ENCODE peak calls at places on chromosomes 6 and 20, in four cellular contexts. J is stimulated activated CD8-positive, alpha-beta memory T cell treated with anti-CD3 and anti-CD28 coated beads, Interleukin-15, amount 100 ng/mL, for 1 hour; K is D341Med; P is GM23248. E is an unnamed sample.

GRCh38 chr6:51025082-51025777 is 206.6 kb downstream of the TFAP2B start:
- DNase-seq in J (no peak), K (no peak), P (peak), E (peak)

GRCh38 chr20:37522258-37523011 is 1.4 kb downstream of the NNAT start:
- DNase-seq in J (no peak), K (peak), P (no peak), E (no peak)

GRCh38 chr6:29792123-29793035 is 35.2 kb upstream of the HLA-G start:
- DNase-seq in J (peak), K (no peak), P (peak), E (peak)

GRCh38 chr6:160667854-160668481 is 3.9 kb upstream of the LPA start:
- DNase-seq in J (no peak), K (no peak), P (no peak), E (peak)

GRCh38 chr6:143396497-143397228 is 53.8 kb downstream of the ADAT2 start:
- DNase-seq in J (no peak), K (no peak), P (peak), E (no peak)

GRCh38 chr20:21526776-21527175 is 12.9 kb upstream of the NKX2-2 start:
- DNase-seq in J (no peak), K (no peak), P (peak), E (no peak)

GRCh38 chr6:62150048-62150663 is 135.9 kb downstream of the KHDRBS2 start:
- DNase-seq in J (no peak), K (peak), P (peak), E (peak)

GRCh38 chr20:32466739-32467505 is 108.8 kb downstream of the ASXL1 start:
- DNase-seq in J (no peak), K (no peak), P (no peak), E (no peak)

GRCh38 chr6:32818867-32819266 is 2.1 kb upstream of the HLA-DOB start:
- DNase-seq in J (no peak), K (no peak), P (no peak), E (no peak)

GRCh38 chr6:109282732-109283131 is 99.5 kb downstream of the CD164 start:
- DNase-seq in J (no peak), K (no peak), P (no peak), E (no peak)

GRCh38 chr6:13453771-13454251 is 33.6 kb downstream of the GFOD1 start:
- DNase-seq in J (no peak), K (no peak), P (peak), E (no peak)

GRCh38 chr6:18024876-18025275 is 37.4 kb upstream of the KIF13A start:
- DNase-seq in J (no peak), K (no peak), P (no peak), E (peak)

GRCh38 chr6:16766836-16767745 is 5.8 kb upstream of the ATXN1 start:
- DNase-seq in J (no peak), K (no peak), P (peak), E (no peak)

GRCh38 chr6:88119769-88120168 is 46.4 kb downstream of the CNR1 start:
- DNase-seq in J (no peak), K (no peak), P (peak), E (no peak)

GRCh38 chr20:1130849-1131248 is 12.4 kb downstream of the PSMF1 start:
- DNase-seq in J (no peak), K (no peak), P (no peak), E (no peak)

GRCh38 chr6:7138921-7139358 is 31.2 kb downstream of the RREB1 start:
- DNase-seq in J (no peak), K (no peak), P (no peak), E (no peak)

GRCh38 chr6:158654498-158654897 is 4.6 kb downstream of the SYTL3 start:
- DNase-seq in J (no peak), K (no peak), P (peak), E (no peak)

GRCh38 chr6:141199074-141199473 is 933.7 kb upstream of the GJE1 start:
- DNase-seq in J (no peak), K (no peak), P (no peak), E (no peak)

GRCh38 chr6:97077380-97077779 is 152.9 kb downstream of the KLHL32 start:
- DNase-seq in J (no peak), K (no peak), P (no peak), E (no peak)

GRCh38 chr6:4888841-4889240 is 112.6 kb downstream of the CDYL start:
- DNase-seq in J (no peak), K (peak), P (no peak), E (no peak)

GRCh38 chr6:148192310-148192709 is 150.3 kb upstream of the SASH1 start:
- DNase-seq in J (no peak), K (no peak), P (peak), E (no peak)

GRCh38 chr6:159008656-159009288 is 8.8 kb upstream of the RSPH3 start:
- DNase-seq in J (no peak), K (peak), P (peak), E (no peak)

GRCh38 chr20:44019638-44020335 is 105.1 kb downstream of the TOX2 start:
- DNase-seq in J (no peak), K (no peak), P (peak), E (no peak)

GRCh38 chr20:610130-611046 is at the start of gene TCF15:
- DNase-seq in J (no peak), K (peak), P (peak), E (peak)

GRCh38 chr6:170090561-170090960 is 200.3 kb downstream of the DLL1 start:
- DNase-seq in J (no peak), K (no peak), P (no peak), E (no peak)

GRCh38 chr6:143060806-143061596 is at the start of gene AIG1:
- DNase-seq in J (peak), K (no peak), P (no peak), E (peak)

GRCh38 chr6:160355001-160355400 is 6.8 kb downstream of the SLC22A3 start:
- DNase-seq in J (no peak), K (no peak), P (peak), E (no peak)